ENCODE peak calls at places on chromosomes 16 and 17, in six cellular contexts. I is thoracic aorta, V is fibroblast of mammary gland, P is pancreas, A is transverse colon, F is adrenal gland. U is an unnamed sample.

GRCh38 chr17:72764632-72765041 is 327.9 kb downstream of the SLC39A11 start:
- DNase-seq in I (no peak), V (peak), P (no peak), A (no peak), F (no peak), U (no peak)

GRCh38 chr16:68273459-68273858 is 9.1 kb downstream of the SLC7A6 start:
- DNase-seq in I (no peak), V (no peak), P (no peak), A (no peak), F (no peak), U (no peak)

GRCh38 chr17:46958192-46958591 is 20.9 kb downstream of the RPRML start:
- DNase-seq in I (no peak), V (no peak), P (no peak), A (no peak), F (no peak), U (no peak)

GRCh38 chr17:16926061-16926511 is 45.8 kb downstream of the TNFRSF13B start:
- DNase-seq in I (no peak), V (no peak), P (peak), A (peak), F (no peak), U (no peak)

GRCh38 chr17:48231995-48232729 is 124.6 kb downstream of the SNX11 start:
- DNase-seq in I (no peak), V (no peak), P (no peak), A (no peak), F (no peak), U (no peak)

GRCh38 chr17:20262116-20262977 is 205.0 kb downstream of the LGALS9B start:
- DNase-seq in I (no peak), V (no peak), P (no peak), A (no peak), F (no peak), U (no peak)

GRCh38 chr17:55480907-55481306 is 30.3 kb downstream of the SMIM36 start:
- DNase-seq in I (no peak), V (no peak), P (no peak), A (no peak), F (no peak), U (no peak)

GRCh38 chr16:28538733-28539596 is at the start of gene NUPR1:
- DNase-seq in I (peak), V (peak), P (peak), A (peak), F (peak), U (peak)

GRCh38 chr17:14203392-14203791 is 33.3 kb downstream of the CDRT15 start:
- DNase-seq in I (no peak), V (no peak), P (no peak), A (no peak), F (no peak), U (peak)

GRCh38 chr17:14301761-14302401 is 1.0 kb downstream of the HS3ST3B1 start:
- DNase-seq in I (no peak), V (peak), P (peak), A (peak), F (peak), U (peak)

GRCh38 chr17:41377546-41377945 is 4.6 kb downstream of the KRT34 start:
- DNase-seq in I (no peak), V (peak), P (no peak), A (no peak), F (no peak), U (peak)

GRCh38 chr17:76376318-76377133 is 7.9 kb upstream of the SPHK1 start:
- DNase-seq in I (no peak), V (no peak), P (no peak), A (no peak), F (no peak), U (no peak)

GRCh38 chr16:50751528-50751927 is 9.6 kb downstream of the CYLD start:
- DNase-seq in I (no peak), V (no peak), P (no peak), A (no peak), F (no peak), U (no peak)

GRCh38 chr16:30953511-30954124 is 3.9 kb upstream of the SETD1A start:
- DNase-seq in I (no peak), V (peak), P (peak), A (peak), F (peak), U (peak)

GRCh38 chr17:8244768-8245167 is 3.1 kb downstream of the CTC1 start:
- DNase-seq in I (no peak), V (no peak), P (no peak), A (no peak), F (no peak), U (no peak)

GRCh38 chr16:49189286-49189685 is 92.4 kb downstream of the CBLN1 start:
- DNase-seq in I (no peak), V (no peak), P (no peak), A (no peak), F (no peak), U (no peak)

GRCh38 chr17:9026741-9027140 is 5.4 kb downstream of the NTN1 start:
- DNase-seq in I (no peak), V (no peak), P (no peak), A (no peak), F (no peak), U (no peak)

GRCh38 chr17:33498069-33498468 is 205.0 kb upstream of the ASIC2 start:
- DNase-seq in I (no peak), V (no peak), P (no peak), A (no peak), F (no peak), U (peak)

GRCh38 chr17:81189670-81190530 is 23.9 kb upstream of the AATK start:
- DNase-seq in I (no peak), V (no peak), P (no peak), A (no peak), F (no peak), U (no peak)

GRCh38 chr17:82204831-82205719 is 7.6 kb downstream of the CCDC57 start:
- DNase-seq in I (no peak), V (peak), P (no peak), A (no peak), F (peak), U (peak)

DNA sequence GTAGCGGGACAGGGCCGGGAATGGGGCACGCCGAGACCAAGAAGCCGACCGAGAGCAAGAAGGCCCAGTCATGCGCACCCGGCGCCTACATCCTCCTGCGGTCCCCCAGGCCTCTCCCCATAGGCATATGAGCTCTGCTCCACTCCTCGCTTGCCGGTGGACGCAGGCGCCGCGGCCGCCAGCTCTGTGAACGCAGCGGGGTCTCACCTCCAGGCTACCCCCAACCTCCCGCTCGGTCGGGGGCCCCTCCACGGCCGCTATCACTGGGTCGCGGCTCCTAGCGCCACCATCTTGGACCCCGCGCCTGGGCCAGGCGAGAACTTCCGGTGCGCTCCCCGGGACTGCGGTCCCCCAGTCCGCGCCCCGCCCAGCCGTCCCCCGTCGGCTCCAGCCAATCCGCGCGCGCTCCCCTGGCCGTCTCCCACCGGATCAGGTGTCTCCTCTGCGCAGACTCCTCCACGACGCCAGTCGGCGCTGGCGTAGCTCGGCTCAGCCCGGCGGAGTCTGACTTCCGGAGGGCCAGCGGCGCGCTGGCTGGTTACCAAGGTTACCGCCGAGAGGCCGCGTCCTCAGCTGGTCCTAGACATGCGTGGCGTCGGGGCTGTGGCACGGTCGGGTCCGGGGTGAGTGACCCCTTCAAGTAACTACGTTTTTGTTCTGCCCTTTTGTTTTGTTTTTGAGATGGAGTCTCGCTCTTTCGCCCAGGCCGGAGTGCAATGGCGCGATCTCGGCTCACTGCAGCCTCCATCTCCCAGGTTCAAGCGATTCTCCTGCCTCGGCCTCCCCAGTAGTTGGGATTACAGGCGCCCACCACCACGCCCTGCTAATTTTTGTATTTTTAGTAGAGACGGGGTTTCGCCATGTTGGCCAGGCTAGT is at the start of gene ZNF594:
- DNase-seq in I (peak), V (peak), P (peak), A (peak), F (peak), U (peak)
- TF ChIP-seq CTCF in I (peak), V (peak), P (peak), A (peak), F (peak), U (peak)

GRCh38 chr16:3949946-3950342 is 69.4 kb upstream of the CREBBP start:
- DNase-seq in I (no peak), V (no peak), P (no peak), A (no peak), F (no peak), U (no peak)
- H3K4me3 ChIP-seq in I (peak), V (peak), P (no peak), A (no peak), F (no peak), U (peak)

GRCh38 chr17:43984521-43984920 is 19.9 kb upstream of the NAGS start:
- DNase-seq in I (no peak), V (no peak), P (no peak), A (no peak), F (no peak), U (no peak)

GRCh38 chr17:43986225-43986981 is 18.0 kb upstream of the NAGS start:
- DNase-seq in I (no peak), V (no peak), P (no peak), A (no peak), F (no peak), U (no peak)

GRCh38 chr17:43982171-43982570 is 22.3 kb upstream of the NAGS start:
- DNase-seq in I (no peak), V (no peak), P (no peak), A (no peak), F (no peak), U (no peak)

GRCh38 chr17:43983196-43983514 is 21.3 kb upstream of the NAGS start:
- DNase-seq in I (no peak), V (no peak), P (no peak), A (no peak), F (no peak), U (no peak)

DNA sequence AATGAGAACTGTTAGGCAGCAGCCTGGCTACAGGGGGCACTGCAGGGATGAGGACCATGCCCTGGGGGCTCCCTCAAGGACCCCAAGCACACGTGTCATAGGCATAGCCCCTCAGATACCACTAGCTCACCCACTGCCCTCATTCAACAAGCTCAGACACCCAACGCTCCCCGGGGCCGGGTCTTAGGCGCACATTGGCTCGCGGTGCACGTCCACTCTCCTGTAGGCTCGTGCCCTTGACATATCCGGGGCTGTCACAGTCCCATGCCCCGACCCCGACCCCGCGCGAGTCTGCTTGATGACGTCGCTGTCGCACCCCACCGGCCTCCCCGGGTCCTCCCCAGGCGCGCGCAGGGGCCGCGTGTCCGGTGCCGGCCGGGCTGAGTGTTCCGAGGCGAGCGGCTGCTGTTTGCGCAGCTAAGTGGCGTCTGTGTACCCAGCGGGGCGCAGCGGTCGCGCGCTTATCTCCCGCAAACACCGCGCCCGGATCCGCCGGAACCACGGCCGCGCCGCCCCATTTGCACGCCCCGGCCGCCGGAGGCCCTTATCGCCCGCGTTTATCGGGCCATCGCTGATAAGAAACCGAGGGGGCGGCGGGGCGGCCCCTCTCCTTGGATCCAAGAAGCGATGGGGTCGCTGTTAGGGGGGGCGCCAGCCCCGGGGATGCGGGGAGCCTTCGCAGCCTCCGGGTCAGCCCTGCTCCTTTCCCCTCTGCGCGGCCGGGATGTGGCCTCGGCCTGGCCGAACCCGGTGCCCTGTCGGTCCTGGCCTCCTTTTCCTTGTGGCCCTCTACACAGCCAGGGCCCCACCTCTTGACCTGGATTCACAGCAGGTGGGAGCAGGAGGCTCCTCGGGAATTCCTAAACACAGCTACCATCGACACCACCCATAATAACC is 20.7 kb upstream of the NAGS start:
- DNase-seq in I (no peak), V (no peak), P (peak), A (peak), F (no peak), U (no peak)
- TF ChIP-seq CTCF in I (no peak), V (peak), P (no peak), A (no peak), F (no peak), U (peak)

GRCh38 chr17:4511199-4511932 is 12.7 kb downstream of the SPNS2 start:
- DNase-seq in I (no peak), V (no peak), P (no peak), A (no peak), F (no peak), U (no peak)

GRCh38 chr17:4512156-4513112 is 13.8 kb downstream of the SPNS2 start:
- DNase-seq in I (no peak), V (no peak), P (no peak), A (no peak), F (no peak), U (no peak)

GRCh38 chr17:4509923-4510614 is 11.4 kb downstream of the SPNS2 start:
- DNase-seq in I (peak), V (no peak), P (no peak), A (no peak), F (peak), U (no peak)

GRCh38 chr17:4509402-4509801 is 10.7 kb downstream of the SPNS2 start:
- DNase-seq in I (no peak), V (no peak), P (no peak), A (no peak), F (no peak), U (no peak)

DNA sequence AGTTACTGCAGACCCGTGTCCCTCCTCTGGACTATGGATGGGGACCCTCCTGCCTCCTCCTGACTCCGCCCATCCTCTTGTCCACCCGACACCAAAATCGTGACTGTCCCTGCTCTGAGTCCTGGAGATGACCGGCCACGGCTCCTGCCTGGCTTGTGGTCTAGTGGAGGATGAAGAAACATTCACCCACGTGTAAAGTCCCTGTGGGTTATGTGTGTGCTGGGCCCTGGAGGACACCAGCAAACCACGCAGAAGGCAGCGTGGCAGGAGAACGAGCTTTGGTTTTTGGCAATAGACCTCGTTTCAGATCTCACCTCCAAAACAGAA is 11.9 kb downstream of the SPNS2 start:
- DNase-seq in I (no peak), V (no peak), P (no peak), A (no peak), F (no peak), U (no peak)
- H3K4me3 ChIP-seq in I (no peak), V (no peak), P (no peak), A (no peak), F (no peak), U (no peak)

DNA sequence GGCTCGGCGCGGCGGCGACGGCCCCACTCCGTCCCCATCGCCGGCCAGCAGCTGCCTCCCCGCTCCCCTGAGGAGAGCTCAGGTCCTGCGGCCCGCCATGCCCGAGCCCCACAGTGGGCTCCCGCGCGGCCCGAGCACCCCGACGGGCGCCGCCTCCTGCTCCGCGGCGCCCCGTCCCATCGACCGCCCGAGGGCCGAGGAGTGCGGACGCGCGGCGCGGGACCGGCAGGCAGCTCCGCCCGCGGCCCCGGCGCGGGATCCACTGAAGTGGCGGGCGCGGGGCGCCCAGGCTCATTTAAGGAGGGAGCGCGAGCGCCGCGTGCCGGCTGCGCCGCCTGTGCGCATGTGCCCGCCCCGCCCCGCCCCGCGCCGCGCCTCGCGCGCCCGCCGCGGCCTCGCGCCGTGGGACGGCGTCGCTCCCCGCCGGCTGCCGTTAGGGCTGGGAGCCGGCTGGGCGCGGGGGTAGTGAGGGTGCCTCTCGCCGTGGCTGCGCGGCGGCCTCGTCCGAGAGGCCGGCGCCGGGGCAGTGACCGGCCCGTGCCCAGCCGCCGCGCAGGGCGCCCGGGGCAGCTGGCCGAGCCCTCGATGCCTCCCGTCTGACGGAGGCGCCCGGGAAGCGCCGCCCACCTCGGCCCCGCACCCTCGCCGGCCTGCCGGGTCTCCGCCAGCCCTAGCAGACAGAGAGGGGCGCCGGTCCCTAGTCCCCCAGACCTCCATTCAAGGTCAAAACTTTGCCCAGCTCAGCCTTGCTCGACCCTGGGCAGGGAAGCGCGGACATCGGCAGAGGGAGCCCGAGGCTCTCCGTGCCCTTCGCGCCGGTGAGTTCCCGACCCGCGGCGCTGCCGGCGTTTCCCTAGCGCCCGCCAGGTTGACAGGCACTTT is at the start of gene NETO2:
- DNase-seq in I (no peak), V (peak), P (peak), A (peak), F (peak), U (peak)
- TF ChIP-seq CTCF in I (peak), V (peak), P (no peak), A (no peak), F (peak), U (peak)

GRCh38 chr17:42760652-42761581 is at the start of gene RAMP2:
- DNase-seq in I (no peak), V (no peak), P (peak), A (no peak), F (no peak), U (no peak)

GRCh38 chr17:42759982-42760651 is 910 bp upstream of the RAMP2 start:
- DNase-seq in I (no peak), V (no peak), P (no peak), A (no peak), F (no peak), U (no peak)

GRCh38 chr17:42766124-42766523 is 5.1 kb downstream of the RAMP2 start:
- DNase-seq in I (no peak), V (no peak), P (no peak), A (no peak), F (no peak), U (no peak)

GRCh38 chr17:42767512-42767911 is 5.7 kb upstream of the VPS25 start:
- DNase-seq in I (no peak), V (no peak), P (no peak), A (no peak), F (no peak), U (no peak)

GRCh38 chr17:42761638-42762037 is 611 bp downstream of the RAMP2 start:
- DNase-seq in I (no peak), V (no peak), P (no peak), A (no peak), F (no peak), U (no peak)
- H3K4me3 ChIP-seq in I (peak), V (no peak), P (peak), A (peak), F (peak), U (peak)

DNA sequence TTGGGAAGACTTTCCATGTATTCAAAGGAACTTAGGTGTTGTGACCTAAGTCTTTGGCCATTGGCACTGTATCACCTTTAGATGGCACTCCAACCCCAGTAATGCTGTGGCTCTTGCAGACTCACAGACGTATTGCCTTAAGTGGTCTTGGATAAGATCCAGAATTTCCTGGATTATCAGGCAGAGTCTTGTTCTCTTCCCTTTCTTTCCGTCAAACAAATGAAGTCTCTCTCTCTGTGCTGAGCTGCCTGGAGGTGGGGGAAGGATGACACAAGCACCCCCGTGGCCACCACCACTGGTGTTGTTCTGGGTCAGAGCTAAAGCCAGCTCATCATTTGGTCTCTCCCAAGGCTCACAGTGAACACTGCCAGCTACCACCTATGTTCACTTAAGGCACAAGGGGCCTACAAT is 789.9 kb upstream of the KIF2B start:
- DNase-seq in I (no peak), V (peak), P (no peak), A (peak), F (no peak), U (no peak)
- TF ChIP-seq CTCF in I (no peak), V (no peak), P (peak), A (peak), F (no peak), U (no peak)

GRCh38 chr17:12731839-12732238 is 57.5 kb upstream of the ARHGAP44 start:
- DNase-seq in I (no peak), V (no peak), P (no peak), A (no peak), F (no peak), U (no peak)
- H3K4me3 ChIP-seq in I (no peak), V (no peak), P (no peak), A (no peak), F (no peak), U (no peak)

U was measured in fibroblast of villous mesenchyme.